ENCODE peak calls at places on chromosomes 4 and X, in five cellular contexts. Y is endodermal cell, T is RPMI7951, B is lower lobe of right lung, S is RCC 7860. V is an unnamed sample.

GRCh38 chrX:55119712-55120111 is 30.9 kb downstream of the PAGE2 start:
- DNase-seq in Y (no peak), B (no peak), S (no peak), T (no peak), V (no peak)

GRCh38 chrX:39491548-39492297 is 606.0 kb downstream of the BCOR start:
- DNase-seq in Y (peak; percentile 55), S (no peak), B (no peak), T (no peak), V (no peak)

GRCh38 chr4:78766650-78767049 is 9.5 kb upstream of the BMP2K start:
- DNase-seq in S (no peak), Y (no peak), B (no peak), T (no peak), V (no peak)

GRCh38 chr4:111806331-111806730 is 338.9 kb upstream of the FAM241A start:
- DNase-seq in S (no peak), B (no peak), Y (peak; percentile 83), T (no peak), V (no peak)

GRCh38 chrX:67953658-67954057 is 409.8 kb downstream of the AR start:
- DNase-seq in Y (no peak), T (no peak), B (no peak), S (no peak), V (no peak)

GRCh38 chrX:4320436-4320947 is 607.0 kb upstream of the PRKX start:
- DNase-seq in B (no peak), S (no peak), T (no peak), Y (peak; percentile 61), V (no peak)

GRCh38 chr4:140296335-140296753 is 77.1 kb upstream of the SCOC start:
- DNase-seq in B (no peak), Y (no peak), T (peak; percentile 86), S (peak; percentile 60), V (no peak)

GRCh38 chr4:180407273-180407885 is 1835.8 kb upstream of the TENM3 start:
- DNase-seq in B (no peak), T (no peak), S (no peak), Y (no peak), V (no peak)

GRCh38 chrX:63686878-63687714 is 97.9 kb downstream of the ARHGEF9 start:
- DNase-seq in Y (peak; percentile 57), T (peak; percentile 47), B (no peak), S (peak; percentile 21), V (no peak)

GRCh38 chrX:11792461-11793421 is 34.7 kb downstream of the MSL3 start:
- DNase-seq in Y (no peak), T (no peak), S (no peak), B (peak; percentile 43), V (peak; percentile 39)

GRCh38 chr4:169397762-169398161 is 127.0 kb upstream of the SH3RF1 start:
- DNase-seq in T (peak; percentile 50), S (no peak), B (no peak), Y (no peak), V (no peak)

GRCh38 chr4:41257257-41257900 is 651 bp downstream of the UCHL1 start:
- DNase-seq in Y (peak; percentile 76), B (peak; percentile 61), S (peak; percentile 56), T (peak; percentile 33), V (peak; percentile 40)

GRCh38 chrX:154750301-154751120 is at the start of gene GAB3:
- DNase-seq in B (peak; percentile 64), Y (peak; percentile 71), T (peak; percentile 36), S (no peak), V (peak; percentile 88)

GRCh38 chr4:145876531-145877180 is 62.0 kb downstream of the ZNF827 start:
- DNase-seq in B (no peak), T (no peak), S (no peak), Y (no peak), V (no peak)

GRCh38 chr4:107035711-107036601 is at the start of gene DKK2:
- DNase-seq in S (no peak), Y (peak; percentile 67), T (peak; percentile 26), B (peak; percentile 46), V (peak; percentile 65)

GRCh38 chr4:80213117-80213815 is 16.0 kb downstream of the PRDM8 start:
- DNase-seq in S (no peak), Y (no peak), T (peak; percentile 50), B (no peak), V (no peak)

GRCh38 chr4:145480257-145480656 is 1.4 kb upstream of the SMAD1 start:
- DNase-seq in B (no peak), T (no peak), S (no peak), Y (no peak), V (no peak)

GRCh38 chr4:56752985-56753384 is 68.5 kb downstream of the SPINK2 start:
- DNase-seq in B (no peak), T (no peak), Y (no peak), S (no peak), V (no peak)

GRCh38 chr4:82099863-82100579 is 273.8 kb downstream of the HNRNPD start:
- DNase-seq in T (no peak), S (no peak), B (no peak), Y (no peak), V (no peak)

GRCh38 chrX:103480526-103480925 is 38.8 kb downstream of the RAB40A start:
- DNase-seq in Y (no peak), S (no peak), B (no peak), T (no peak), V (no peak)

GRCh38 chr4:23945521-23946017 is 55.7 kb upstream of the PPARGC1A start:
- DNase-seq in B (peak; percentile 43), T (peak; percentile 87), Y (no peak), S (peak; percentile 75), V (no peak)

GRCh38 chr4:100356172-100356571 is 161.7 kb downstream of the EMCN start:
- DNase-seq in Y (no peak), T (no peak), B (no peak), S (peak; percentile 9), V (no peak)

GRCh38 chr4:127586922-127587571 is 45.7 kb upstream of the INTU start:
- DNase-seq in T (peak; percentile 35), Y (peak; percentile 80), B (no peak), S (peak; percentile 19), V (no peak)

GRCh38 chrX:19628006-19628575 is 112.8 kb upstream of the MAP3K15 start:
- DNase-seq in S (no peak), Y (no peak), T (no peak), B (no peak), V (no peak)

GRCh38 chr4:87118826-87119225 is 101.6 kb downstream of the KLHL8 start:
- DNase-seq in T (peak; percentile 80), B (no peak), Y (peak; percentile 63), S (peak; percentile 68), V (no peak)

GRCh38 chr4:184838249-184839074 is 12.7 kb upstream of the ACSL1 start:
- DNase-seq in T (peak; percentile 22), S (no peak), B (no peak), Y (no peak), V (no peak)

GRCh38 chrX:129641941-129642340 is 12.8 kb downstream of the APLN start:
- DNase-seq in T (peak; percentile 68), B (no peak), Y (no peak), S (peak; percentile 16), V (no peak)

GRCh38 chrX:112705726-112706125 is 26.0 kb upstream of the LHFPL1 start:
- DNase-seq in B (no peak), S (no peak), T (no peak), Y (no peak), V (no peak)

V was measured in left lung.